ENCODE peak calls at places on chromosomes 6 and 20, in ten cellular contexts. K is astrocyte, O is epithelial cell of esophagus, A is tibial artery, T is psoas muscle, R is AG04450, G is AG09309, X is BE2C, Z is IMR-90, B is adrenal gland. L is an unnamed sample.

GRCh38 chr6:112282217-112282616 is 27.9 kb upstream of the LAMA4 start:
- DNase-seq in T (peak; percentile 55), G (peak; percentile 79), X (peak; percentile 60), O (peak; percentile 79), Z (peak; percentile 97), B (peak; percentile 72), K (peak; percentile 89), R (peak; percentile 82), A (peak; percentile 59), L (no peak)

GRCh38 chr6:64217721-64218603 is 582.4 kb downstream of the PHF3 start:
- DNase-seq in G (no peak), K (no peak), X (no peak), B (no peak), A (no peak), R (peak; percentile 15), Z (peak; percentile 81), O (peak; percentile 7), T (no peak), L (no peak)

GRCh38 chr6:119147101-119148053 is 68.9 kb upstream of the FAM184A start:
- DNase-seq in Z (peak; percentile 98), X (peak; percentile 82), K (peak; percentile 97), G (peak; percentile 89), O (peak; percentile 95), R (peak; percentile 92), T (peak; percentile 64), B (peak; percentile 85), A (peak; percentile 75), L (no peak)

GRCh38 chr20:5410450-5410849 is 93.7 kb upstream of the PROKR2 start:
- DNase-seq in A (no peak), T (no peak), B (no peak), G (no peak), K (no peak), X (no peak), R (no peak), Z (no peak), O (no peak), L (no peak)

GRCh38 chr6:31094389-31094881 is 17.9 kb downstream of the C6orf15 start:
- DNase-seq in Z (no peak), X (no peak), K (no peak), R (no peak), A (no peak), B (no peak), O (peak; percentile 33), T (no peak), G (no peak), L (peak; percentile 85)

GRCh38 chr20:44496976-44497375 is 21.3 kb downstream of the TTPAL start:
- DNase-seq in G (peak; percentile 67), Z (peak; percentile 96), T (no peak), A (no peak), R (peak; percentile 73), O (peak; percentile 98), X (no peak), B (peak; percentile 52), K (peak; percentile 92), L (no peak)

GRCh38 chr20:53926428-53927028 is 143.9 kb downstream of the BCAS1 start:
- DNase-seq in Z (peak; percentile 97), G (peak; percentile 91), K (peak; percentile 99), B (peak; percentile 41), A (no peak), R (no peak), O (peak; percentile 100), X (no peak), T (no peak), L (no peak)

GRCh38 chr20:61988665-61989064 is 77.0 kb downstream of the TAF4 start:
- DNase-seq in O (no peak), B (no peak), R (no peak), X (no peak), T (no peak), A (no peak), G (no peak), K (no peak), Z (no peak), L (no peak)

GRCh38 chr6:129476810-129477209 is 233.2 kb downstream of the ARHGAP18 start:
- DNase-seq in Z (no peak), A (no peak), T (no peak), O (no peak), B (no peak), G (no peak), R (no peak), K (no peak), X (no peak), L (no peak)

GRCh38 chr6:1381397-1382330 is 7.7 kb upstream of the FOXF2 start:
- DNase-seq in O (peak; percentile 35), X (peak; percentile 61), G (no peak), K (no peak), Z (no peak), B (no peak), A (no peak), R (no peak), T (no peak), L (peak; percentile 83)
- TF ChIP-seq CTCF in O (peak; percentile 50), X (peak; percentile 54), G (peak; percentile 63), K (peak; percentile 39), Z (peak; percentile 76), B (peak; percentile 33), A (peak; percentile 76), R (peak; percentile 66), T (peak; percentile 94), L (peak; percentile 88)

GRCh38 chr20:63359164-63359934 is 1.8 kb downstream of the CHRNA4 start:
- DNase-seq in T (no peak), G (no peak), X (no peak), R (no peak), K (no peak), B (no peak), O (no peak), Z (no peak), A (no peak), L (no peak)

GRCh38 chr20:63361507-63362425 is 617 bp upstream of the CHRNA4 start:
- DNase-seq in A (no peak), B (no peak), O (no peak), T (no peak), G (no peak), K (no peak), R (no peak), Z (no peak), X (no peak), L (peak; percentile 52)

GRCh38 chr20:63362426-63363009 is 1.4 kb upstream of the CHRNA4 start:
- DNase-seq in B (no peak), Z (no peak), K (no peak), T (no peak), R (no peak), X (no peak), O (no peak), A (no peak), G (no peak), L (peak; percentile 62)

GRCh38 chr20:63359937-63360849 is 956 bp downstream of the CHRNA4 start:
- DNase-seq in O (no peak), A (no peak), T (no peak), K (no peak), R (no peak), Z (no peak), B (no peak), G (no peak), X (no peak), L (no peak)

DNA sequence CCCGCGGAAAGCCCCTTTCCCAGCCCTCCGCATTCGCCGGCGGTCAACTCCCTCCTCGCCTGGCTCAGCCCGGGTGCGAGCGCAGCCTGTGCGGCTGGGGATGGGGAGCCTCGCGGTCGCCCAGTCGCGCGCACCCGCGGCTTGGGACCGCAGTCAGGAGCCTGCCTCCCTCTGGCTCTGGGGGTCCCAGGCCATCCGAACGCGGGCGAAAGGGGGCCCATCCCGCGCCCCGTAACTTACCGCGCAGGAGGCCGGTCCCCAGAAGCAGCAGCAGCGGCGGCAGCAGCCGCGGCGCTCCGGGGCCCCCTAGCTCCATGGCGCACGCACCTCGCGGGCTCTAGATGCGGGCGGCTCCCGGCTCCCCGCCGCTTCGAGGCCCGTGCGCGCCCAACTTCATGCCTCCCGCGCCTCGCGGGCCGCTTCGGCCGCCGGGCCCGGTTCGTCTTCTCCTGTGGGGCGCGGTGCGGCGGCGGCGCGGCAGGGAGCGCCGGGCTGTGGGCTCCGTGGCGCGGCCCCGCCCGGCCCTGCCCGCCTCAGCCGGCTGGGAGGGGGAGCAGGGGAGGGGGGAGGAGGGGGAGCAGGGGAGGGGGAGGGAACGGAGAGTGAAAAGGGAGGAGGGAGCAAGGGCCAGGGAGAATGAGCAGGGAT is at the start of gene CHRNA4:
- DNase-seq in Z (no peak), A (no peak), B (no peak), X (no peak), T (no peak), G (no peak), O (no peak), K (no peak), R (no peak), L (peak; percentile 54)
- H3K4me3 ChIP-seq in Z (no peak within 1 kb of the TSS), A (no peak within 1 kb of the TSS), B (no peak within 1 kb of the TSS), X (no peak within 1 kb of the TSS), T (no peak within 1 kb of the TSS), G (no peak within 1 kb of the TSS), O (no peak within 1 kb of the TSS), K (no peak within 1 kb of the TSS), R (no peak within 1 kb of the TSS), L (peak within 1 kb of the TSS; percentile 19)

DNA sequence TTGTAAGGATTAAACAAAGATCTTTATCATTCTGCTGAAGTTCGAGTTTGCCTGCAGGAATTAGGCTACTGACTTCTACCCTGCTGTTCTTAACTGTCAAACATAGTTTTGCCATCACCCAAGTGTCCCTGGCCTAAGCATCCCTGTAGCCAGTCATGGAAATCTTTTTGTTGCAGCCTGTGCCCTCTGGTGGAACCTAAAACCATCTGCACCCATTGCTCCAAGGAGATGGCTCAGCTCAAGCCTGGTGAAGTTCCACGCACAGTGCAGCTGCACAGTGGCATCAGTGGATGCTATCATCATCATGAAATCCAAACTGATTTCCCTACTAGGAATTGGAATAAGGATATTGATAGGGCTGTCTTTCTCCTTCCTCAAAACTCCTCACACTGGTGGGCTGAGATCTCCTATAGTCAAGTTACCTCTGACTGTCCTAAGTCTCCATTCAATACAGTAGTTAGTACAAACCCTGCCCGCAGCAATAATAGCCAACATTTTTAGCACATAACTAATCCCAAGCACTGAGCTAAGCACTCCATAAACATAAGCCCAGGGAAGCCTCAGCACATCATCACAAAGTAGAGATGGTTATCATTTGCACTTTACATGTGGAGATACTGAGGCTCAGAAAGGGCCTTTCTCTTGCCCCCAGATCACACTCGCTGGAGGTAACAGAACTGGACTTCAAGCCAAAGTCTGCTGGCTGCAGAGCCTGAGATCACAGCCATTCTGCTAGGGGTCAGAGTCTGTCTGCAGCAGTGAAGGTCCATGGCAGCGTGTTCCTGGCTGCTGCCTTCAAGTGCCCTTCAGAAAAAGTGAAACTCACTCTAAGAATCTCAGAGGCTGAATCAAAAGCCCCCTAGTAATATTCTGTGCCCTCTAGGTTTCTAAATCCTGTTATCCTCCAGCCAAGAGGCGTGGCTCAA is 77.2 kb upstream of the MC3R start:
- DNase-seq in Z (no peak), G (no peak), R (no peak), X (peak; percentile 47), T (no peak), O (peak; percentile 11), A (no peak), K (no peak), B (peak; percentile 67), L (no peak)
- TF ChIP-seq CTCF in Z (no peak), G (no peak), R (no peak), X (peak; percentile 84), T (peak; percentile 9), O (peak; percentile 45), A (peak; percentile 41), K (peak; percentile 12), B (peak; percentile 31), L (no peak)

GRCh38 chr6:115882174-115882573 is 178.5 kb downstream of the FRK start:
- DNase-seq in Z (no peak), A (no peak), B (no peak), R (no peak), G (no peak), T (no peak), K (no peak), O (peak; percentile 96), X (no peak), L (no peak)
- H3K4me3 ChIP-seq in Z (no peak overlapping the region), A (no peak overlapping the region), B (no peak overlapping the region), R (no peak overlapping the region), G (no peak overlapping the region), T (no peak overlapping the region), K (no peak overlapping the region), O (no peak overlapping the region), X (no peak overlapping the region), L (no peak overlapping the region)

L was measured in spleen.